ENCODE peak calls at places on chromosomes 12 and 14, in eight cellular contexts. N is activated CD8-positive, alpha-beta memory T cell treated with anti-CD3 and anti-CD28 coated beads, Interleukin-2, amount 50 U/mL, for 4 hours; L is NCI-H2107; R is NCI-H1105; Z is ovary; Y is mammary epithelial cell; F is anterior cingulate cortex; E is HT1080. G is an unnamed sample.

GRCh38 chr12:19186722-19187661 is 57.5 kb downstream of the PLEKHA5 start:
- DNase-seq in Y (peak), L (peak), E (peak), Z (no peak), N (no peak), F (no peak), R (peak), G (peak)

GRCh38 chr12:107515446-107515958 is 170.1 kb upstream of the PWP1 start:
- DNase-seq in Y (peak), N (peak), R (no peak), F (peak), Z (no peak), L (no peak), E (peak), G (no peak)

GRCh38 chr12:22409071-22409951 is 74.8 kb upstream of the ST8SIA1 start:
- DNase-seq in R (no peak), E (no peak), Y (no peak), N (peak), Z (no peak), L (no peak), F (no peak), G (no peak)

GRCh38 chr14:91315844-91316267 is 71.4 kb upstream of the GPR68 start:
- DNase-seq in Z (no peak), N (peak), R (no peak), F (no peak), Y (no peak), E (peak), L (no peak), G (no peak)

GRCh38 chr14:83170165-83170564 is 1636.5 kb upstream of the SEL1L start:
- DNase-seq in F (no peak), Z (no peak), R (no peak), L (no peak), Y (no peak), N (no peak), E (peak), G (no peak)

GRCh38 chr12:15910864-15911696 is at the start of gene DERA:
- DNase-seq in R (peak), E (peak), Y (peak), Z (peak), L (peak), F (peak), N (peak), G (peak)

GRCh38 chr12:1093166-1093751 is 102.2 kb downstream of the ERC1 start:
- DNase-seq in N (no peak), Y (peak), L (peak), E (peak), Z (no peak), R (peak), F (no peak), G (peak)

GRCh38 chr14:21748869-21749303 is 75.3 kb upstream of the OR4E1 start:
- DNase-seq in Y (peak), F (peak), L (peak), N (peak), R (no peak), E (peak), Z (no peak), G (peak)

GRCh38 chr14:103449762-103450161 is 64.5 kb downstream of the MARK3 start:
- DNase-seq in R (no peak), L (no peak), E (no peak), Y (no peak), Z (no peak), F (no peak), N (no peak), G (no peak)

GRCh38 chr12:89280833-89281533 is 71.3 kb downstream of the DUSP6 start:
- DNase-seq in E (peak), L (no peak), Z (no peak), R (no peak), Y (no peak), F (no peak), N (no peak), G (no peak)

G was measured in D341Med.